ENCODE peak calls at places on chromosome 2, in four cellular contexts. G is tibial nerve, Q is uterus, F is A549. I is an unnamed sample.
A peak's percentile ranks its signal among the peaks of the same experiment; 100 is the strongest.

GRCh38 chr2:126823951-126824350 is 74.7 kb upstream of the TEX51 start:
- DNase-seq in Q (no peak), F (no peak), G (no peak), I (no peak)

GRCh38 chr2:4152051-4152450 is 448.7 kb downstream of the DCDC2C start:
- DNase-seq in Q (no peak), F (no peak), G (no peak), I (no peak)

GRCh38 chr2:132911726-132912724 is 242.0 kb upstream of the LYPD1 start:
- DNase-seq in Q (peak; percentile 43), F (no peak), G (no peak), I (no peak)

GRCh38 chr2:160091381-160091780 is 29.0 kb upstream of the PLA2R1 start:
- DNase-seq in Q (no peak), F (no peak), G (no peak), I (no peak)

GRCh38 chr2:63434024-63434423 is 154.3 kb downstream of the WDPCP start:
- DNase-seq in F (no peak), G (no peak), Q (no peak), I (no peak)

GRCh38 chr2:72040629-72041403 is 106.8 kb downstream of the CYP26B1 start:
- DNase-seq in F (no peak), Q (no peak), G (no peak), I (no peak)

GRCh38 chr2:164126960-164127359 is 391.2 kb upstream of the FIGN start:
- DNase-seq in Q (no peak), F (no peak), G (no peak), I (no peak)

GRCh38 chr2:227819398-227819697 is 5.7 kb downstream of the CCL20 start:
- DNase-seq in G (no peak), Q (no peak), F (no peak), I (no peak)

GRCh38 chr2:133599211-133599610 is 30.9 kb upstream of the NCKAP5 start:
- DNase-seq in F (no peak), Q (no peak), G (no peak), I (no peak)

GRCh38 chr2:45121236-45121927 is 112.1 kb upstream of the SIX2 start:
- DNase-seq in G (no peak), F (no peak), Q (no peak), I (no peak)

GRCh38 chr2:26463252-26464207 is 14.4 kb downstream of the OTOF start:
- DNase-seq in Q (no peak), G (no peak), F (no peak), I (no peak)

GRCh38 chr2:62333961-62334360 is 138.0 kb downstream of the B3GNT2 start:
- DNase-seq in Q (no peak), G (no peak), F (no peak), I (no peak)

GRCh38 chr2:157345647-157346389 is 20.2 kb upstream of the ERMN start:
- DNase-seq in Q (no peak), G (no peak), F (no peak), I (no peak)

GRCh38 chr2:109375656-109376055 is 238.1 kb downstream of the SEPTIN10 start:
- DNase-seq in Q (peak; percentile 8), G (no peak), F (no peak), I (no peak)

GRCh38 chr2:217905395-217905794 is 97.4 kb downstream of the TNS1 start:
- DNase-seq in Q (peak; percentile 56), F (no peak), G (peak; percentile 57), I (peak; percentile 48)

GRCh38 chr2:152354069-152354755 is 19.2 kb downstream of the FMNL2 start:
- DNase-seq in F (no peak), G (no peak), Q (no peak), I (no peak)

GRCh38 chr2:145007673-145008263 is 487.8 kb upstream of the ZEB2 start:
- DNase-seq in Q (no peak), F (peak; percentile 31), G (no peak), I (no peak)

GRCh38 chr2:129334128-129334527 is 645.3 kb upstream of the RAB6C start:
- DNase-seq in F (no peak), G (no peak), Q (no peak), I (no peak)

GRCh38 chr2:37934591-37935513 is 9.8 kb downstream of the RMDN2 start:
- DNase-seq in Q (no peak), G (no peak), F (no peak), I (no peak)

GRCh38 chr2:239157269-239157668 is 243.6 kb downstream of the HDAC4 start:
- DNase-seq in F (no peak), Q (peak; percentile 14), G (peak; percentile 11), I (no peak)

GRCh38 chr2:207385076-207385475 is 144.7 kb upstream of the CREB1 start:
- DNase-seq in F (no peak), G (no peak), Q (no peak), I (no peak)

GRCh38 chr2:28593356-28593755 is 97.5 kb downstream of the PLB1 start:
- DNase-seq in Q (no peak), F (no peak), G (no peak), I (no peak)

GRCh38 chr2:30149513-30149912 is 2.7 kb downstream of the YPEL5 start:
- DNase-seq in Q (no peak), F (no peak), G (no peak), I (no peak)

GRCh38 chr2:147275943-147276342 is 568.9 kb upstream of the ACVR2A start:
- DNase-seq in Q (no peak), F (no peak), G (no peak), I (no peak)

GRCh38 chr2:155161314-155161713 is 462.8 kb downstream of the KCNJ3 start:
- DNase-seq in F (no peak), G (no peak), Q (no peak), I (no peak)

GRCh38 chr2:73071452-73072399 is at the start of gene SFXN5:
- DNase-seq in Q (peak; percentile 96), F (peak; percentile 89), G (peak; percentile 92), I (peak; percentile 93)
- TF ChIP-seq POLR2A in Q (peak; percentile 27), F (peak; percentile 69), G (no peak), I (no peak)

DNA sequence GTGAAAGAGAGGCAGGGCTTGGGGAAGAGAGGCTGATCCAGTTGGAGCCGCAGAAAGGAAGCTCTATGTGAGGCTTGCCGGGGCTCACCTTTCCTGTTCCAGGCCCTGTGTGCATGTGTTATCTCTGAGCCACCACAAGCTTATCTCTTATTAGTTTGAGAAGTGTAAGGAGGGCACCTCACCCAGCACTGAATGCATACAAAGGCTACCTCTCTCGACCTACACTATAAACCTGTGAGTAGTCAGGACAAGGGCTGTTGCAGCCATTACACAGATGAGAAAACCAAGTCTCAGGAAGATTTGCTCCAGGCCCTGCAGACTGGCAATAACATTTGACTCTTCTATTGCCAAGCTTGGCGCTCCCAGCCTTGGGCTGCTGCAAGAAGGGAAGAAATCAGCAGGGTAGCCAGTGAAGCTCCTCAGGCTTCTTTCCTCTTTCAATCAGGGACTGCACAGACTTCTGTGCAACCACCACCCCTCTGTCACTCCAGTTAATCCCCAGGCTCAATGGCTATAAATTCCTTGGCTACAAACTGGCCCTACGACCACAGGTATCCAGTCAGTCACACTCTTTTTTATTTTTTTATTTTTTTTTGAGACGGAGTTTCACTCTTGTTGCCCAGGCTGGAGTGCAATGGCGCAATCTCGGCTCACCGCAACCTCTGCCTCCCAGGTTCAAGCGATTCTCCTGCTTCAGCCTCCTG is 73.8 kb downstream of the CLHC1 start:
- DNase-seq in Q (no peak), F (no peak), G (no peak), I (no peak)
- H3K4me1 ChIP-seq in Q (peaks cover 21% of the 10 kb centered on the region), F (peaks cover 36% of the 10 kb centered on the region), G (peaks cover 37% of the 10 kb centered on the region), I (peaks cover 6% of the 10 kb centered on the region)

GRCh38 chr2:96506907-96507240 is 1.7 kb upstream of the NEURL3 start:
- DNase-seq in G (no peak), Q (no peak), F (no peak), I (no peak)

GRCh38 chr2:96502891-96503636 is 2.1 kb downstream of the NEURL3 start:
- DNase-seq in Q (no peak), G (no peak), F (no peak), I (no peak)

GRCh38 chr2:96503637-96504243 is 1.4 kb downstream of the NEURL3 start:
- DNase-seq in Q (no peak), G (no peak), F (no peak), I (no peak)

GRCh38 chr2:96506016-96506906 is 1.1 kb upstream of the NEURL3 start:
- DNase-seq in F (no peak), G (no peak), Q (no peak), I (no peak)

GRCh38 chr2:96505231-96505889 is at the start of gene NEURL3:
- DNase-seq in G (no peak), Q (no peak), F (peak; percentile 75), I (peak; percentile 55)
- TF ChIP-seq POLR2A in G (no peak), Q (no peak), F (no peak), I (peak; percentile 28)

GRCh38 chr2:96507957-96508520 is 2.9 kb upstream of the NEURL3 start:
- DNase-seq in G (peak; percentile 55), F (peak; percentile 60), Q (peak; percentile 62), I (peak; percentile 60)
- H3K4me1 ChIP-seq in G (peaks cover 15% of the 10 kb centered on the region), F (peaks cover 24% of the 10 kb centered on the region), Q (no peaks in the 10 kb centered on the region), I (no peaks in the 10 kb centered on the region)

GRCh38 chr2:85549826-85550225 is 10.9 kb downstream of the MAT2A start:
- DNase-seq in G (no peak), F (no peak), Q (peak; percentile 29), I (no peak)

GRCh38 chr2:85549095-85549494 is 10.1 kb downstream of the MAT2A start:
- DNase-seq in F (no peak), Q (no peak), G (no peak), I (peak; percentile 35)

GRCh38 chr2:85547859-85548607 is 9.1 kb downstream of the MAT2A start:
- DNase-seq in F (no peak), Q (no peak), G (no peak), I (no peak)

GRCh38 chr2:85547089-85547858 is 8.3 kb downstream of the MAT2A start:
- DNase-seq in F (no peak), G (no peak), Q (no peak), I (no peak)

DNA sequence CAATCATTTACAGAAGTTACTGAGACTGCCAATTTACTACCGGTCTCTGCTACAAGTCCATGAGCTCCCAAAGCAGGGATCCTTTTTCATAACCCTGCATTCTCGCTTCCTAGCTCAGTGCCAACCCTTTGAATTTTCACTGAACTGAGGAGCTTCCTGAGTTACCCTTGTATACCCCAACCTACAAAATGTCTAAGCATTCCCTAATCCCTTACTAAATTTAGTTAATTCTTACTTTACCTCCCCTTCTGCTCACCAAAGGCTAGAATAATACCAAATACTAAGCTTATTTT is 9.6 kb downstream of the MAT2A start:
- DNase-seq in F (no peak), Q (no peak), G (no peak), I (no peak)
- TF ChIP-seq POLR2A in F (no peak), Q (no peak), G (no peak), I (no peak)

DNA sequence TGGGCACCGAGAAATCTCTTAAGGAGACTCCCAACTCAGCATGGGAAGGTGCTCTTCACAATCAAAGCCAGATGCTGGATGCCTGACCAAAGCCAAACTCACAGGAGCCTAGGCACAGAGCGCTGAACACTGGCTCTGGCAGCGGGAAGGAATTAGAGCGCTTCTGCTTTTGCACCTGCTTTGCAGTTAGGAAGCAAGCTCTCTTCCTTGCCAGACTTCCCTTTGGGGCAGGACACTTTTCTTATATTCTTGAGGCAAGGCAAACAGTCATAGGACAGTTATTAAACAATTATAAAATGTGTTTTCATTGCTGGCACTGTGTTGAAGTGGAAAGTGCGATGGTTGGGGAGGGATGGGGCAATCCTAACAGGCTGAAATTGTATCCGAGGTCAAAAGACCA is 79.6 kb upstream of the DNMT3A start:
- DNase-seq in F (no peak), Q (no peak), G (no peak), I (no peak)
- H3K4me1 ChIP-seq in F (no peaks in the 10 kb centered on the region), Q (no peaks in the 10 kb centered on the region), G (no peaks in the 10 kb centered on the region), I (no peaks in the 10 kb centered on the region)

I was measured in prostate gland.